ENCODE peak calls at places on chromosomes 1 and 21, in eight cellular contexts. One of them, this sample, is unnamed.

GRCh38 chr1:93021539-93022134 is 57.4 kb upstream of the MTF2 start:
- DNase-seq in cardiac fibroblast: peak
- DNase-seq in substantia nigra: no peak
- DNase-seq in T-cell: no peak
- DNase-seq in astrocyte of the spinal cord: peak
- DNase-seq in H4: peak
- DNase-seq in uterus: no peak
- DNase-seq in activated CD4-positive, alpha-beta T cell treated with anti-CD3 and anti-CD28 coated beads for 48 hours: no peak
- DNase-seq in this sample: no peak

GRCh38 chr1:176285996-176286395 is 78.9 kb upstream of the COP1 start:
- DNase-seq in T-cell: no peak
- DNase-seq in cardiac fibroblast: no peak
- DNase-seq in uterus: no peak
- DNase-seq in substantia nigra: no peak
- DNase-seq in H4: no peak
- DNase-seq in activated CD4-positive, alpha-beta T cell treated with anti-CD3 and anti-CD28 coated beads for 48 hours: no peak
- DNase-seq in astrocyte of the spinal cord: no peak
- DNase-seq in this sample: no peak

GRCh38 chr21:28299946-28300345 is 692.7 kb downstream of the LTN1 start:
- DNase-seq in uterus: no peak
- DNase-seq in astrocyte of the spinal cord: no peak
- DNase-seq in activated CD4-positive, alpha-beta T cell treated with anti-CD3 and anti-CD28 coated beads for 48 hours: no peak
- DNase-seq in substantia nigra: no peak
- DNase-seq in T-cell: no peak
- DNase-seq in cardiac fibroblast: no peak
- DNase-seq in H4: no peak
- DNase-seq in this sample: no peak

GRCh38 chr1:92362970-92363369 is 64.1 kb downstream of the RPAP2 start:
- DNase-seq in uterus: no peak
- DNase-seq in H4: no peak
- DNase-seq in T-cell: no peak
- DNase-seq in astrocyte of the spinal cord: no peak
- DNase-seq in cardiac fibroblast: no peak
- DNase-seq in activated CD4-positive, alpha-beta T cell treated with anti-CD3 and anti-CD28 coated beads for 48 hours: no peak
- DNase-seq in substantia nigra: no peak
- DNase-seq in this sample: no peak

GRCh38 chr1:17207540-17207939 is 2.6 kb downstream of the PADI1 start:
- DNase-seq in uterus: no peak
- DNase-seq in astrocyte of the spinal cord: no peak
- DNase-seq in substantia nigra: no peak
- DNase-seq in T-cell: no peak
- DNase-seq in cardiac fibroblast: no peak
- DNase-seq in activated CD4-positive, alpha-beta T cell treated with anti-CD3 and anti-CD28 coated beads for 48 hours: no peak
- DNase-seq in H4: no peak
- DNase-seq in this sample: no peak

GRCh38 chr21:36237441-36237840 is 80.8 kb downstream of the DOP1B start:
- DNase-seq in cardiac fibroblast: no peak
- DNase-seq in uterus: no peak
- DNase-seq in substantia nigra: no peak
- DNase-seq in astrocyte of the spinal cord: no peak
- DNase-seq in H4: no peak
- DNase-seq in T-cell: no peak
- DNase-seq in activated CD4-positive, alpha-beta T cell treated with anti-CD3 and anti-CD28 coated beads for 48 hours: no peak
- DNase-seq in this sample: no peak

GRCh38 chr1:49333946-49334345 is 557.3 kb upstream of the BEND5 start:
- DNase-seq in cardiac fibroblast: no peak
- DNase-seq in H4: peak
- DNase-seq in activated CD4-positive, alpha-beta T cell treated with anti-CD3 and anti-CD28 coated beads for 48 hours: no peak
- DNase-seq in astrocyte of the spinal cord: no peak
- DNase-seq in substantia nigra: no peak
- DNase-seq in T-cell: no peak
- DNase-seq in uterus: no peak
- DNase-seq in this sample: no peak

GRCh38 chr1:206933333-206933945 is 11.7 kb upstream of the FCMR start:
- DNase-seq in astrocyte of the spinal cord: no peak
- DNase-seq in substantia nigra: no peak
- DNase-seq in H4: peak
- DNase-seq in uterus: no peak
- DNase-seq in cardiac fibroblast: peak
- DNase-seq in activated CD4-positive, alpha-beta T cell treated with anti-CD3 and anti-CD28 coated beads for 48 hours: peak
- DNase-seq in T-cell: peak
- DNase-seq in this sample: no peak

GRCh38 chr1:40781614-40781971 is 2.0 kb upstream of the KCNQ4 start:
- DNase-seq in H4: no peak
- DNase-seq in astrocyte of the spinal cord: no peak
- DNase-seq in uterus: no peak
- DNase-seq in cardiac fibroblast: no peak
- DNase-seq in T-cell: no peak
- DNase-seq in activated CD4-positive, alpha-beta T cell treated with anti-CD3 and anti-CD28 coated beads for 48 hours: no peak
- DNase-seq in substantia nigra: no peak
- DNase-seq in this sample: no peak

GRCh38 chr1:61388586-61388985 is 306.2 kb downstream of the NFIA start:
- DNase-seq in H4: no peak
- DNase-seq in uterus: no peak
- DNase-seq in cardiac fibroblast: peak
- DNase-seq in T-cell: no peak
- DNase-seq in activated CD4-positive, alpha-beta T cell treated with anti-CD3 and anti-CD28 coated beads for 48 hours: no peak
- DNase-seq in substantia nigra: no peak
- DNase-seq in astrocyte of the spinal cord: peak
- DNase-seq in this sample: no peak

GRCh38 chr1:54425152-54425584 is 19.0 kb upstream of the SSBP3 start:
- DNase-seq in uterus: no peak
- DNase-seq in H4: no peak
- DNase-seq in activated CD4-positive, alpha-beta T cell treated with anti-CD3 and anti-CD28 coated beads for 48 hours: no peak
- DNase-seq in astrocyte of the spinal cord: no peak
- DNase-seq in cardiac fibroblast: no peak
- DNase-seq in T-cell: no peak
- DNase-seq in substantia nigra: no peak
- DNase-seq in this sample: no peak

GRCh38 chr1:37691497-37692077 is 729 bp upstream of the CDCA8 start:
- DNase-seq in uterus: peak
- DNase-seq in activated CD4-positive, alpha-beta T cell treated with anti-CD3 and anti-CD28 coated beads for 48 hours: peak
- DNase-seq in substantia nigra: peak
- DNase-seq in astrocyte of the spinal cord: peak
- DNase-seq in H4: peak
- DNase-seq in cardiac fibroblast: peak
- DNase-seq in T-cell: no peak
- DNase-seq in this sample: no peak

GRCh38 chr1:14522331-14523241 is 75.9 kb upstream of the KAZN start:
- DNase-seq in uterus: peak
- DNase-seq in activated CD4-positive, alpha-beta T cell treated with anti-CD3 and anti-CD28 coated beads for 48 hours: peak
- DNase-seq in H4: peak
- DNase-seq in astrocyte of the spinal cord: peak
- DNase-seq in T-cell: no peak
- DNase-seq in cardiac fibroblast: peak
- DNase-seq in substantia nigra: no peak
- DNase-seq in this sample: no peak